ENCODE peak calls at places on chromosomes 3 and 15, in five cellular contexts. One of them, this sample, is unnamed.

GRCh38 chr15:56964182-56964581 is 45.7 kb downstream of the TCF12 start:
- DNase-seq in CD4-positive, alpha-beta T cell: no peak
- DNase-seq in NCI-H1105 treated with DMSO at 0.1 percent for 48 hours: no peak
- DNase-seq in activated gamma-delta T cell treated with Interleukin-2 at 50 U/mL for 16 hours: no peak
- DNase-seq in HuH-7: no peak
- DNase-seq in this sample: no peak

GRCh38 chr3:60430208-60430607 is 821.0 kb downstream of the FHIT start:
- DNase-seq in NCI-H1105 treated with DMSO at 0.1 percent for 48 hours: no peak
- DNase-seq in CD4-positive, alpha-beta T cell: no peak
- DNase-seq in HuH-7: no peak
- DNase-seq in activated gamma-delta T cell treated with Interleukin-2 at 50 U/mL for 16 hours: no peak
- DNase-seq in this sample: no peak

GRCh38 chr3:171829841-171830559 is 13.1 kb upstream of the TMEM212 start:
- DNase-seq in activated gamma-delta T cell treated with Interleukin-2 at 50 U/mL for 16 hours: no peak
- DNase-seq in HuH-7: peak
- DNase-seq in CD4-positive, alpha-beta T cell: no peak
- DNase-seq in NCI-H1105 treated with DMSO at 0.1 percent for 48 hours: peak
- DNase-seq in this sample: peak

GRCh38 chr3:123246846-123247245 is 45.1 kb downstream of the SEC22A start:
- DNase-seq in CD4-positive, alpha-beta T cell: no peak
- DNase-seq in NCI-H1105 treated with DMSO at 0.1 percent for 48 hours: no peak
- DNase-seq in HuH-7: no peak
- DNase-seq in activated gamma-delta T cell treated with Interleukin-2 at 50 U/mL for 16 hours: no peak
- DNase-seq in this sample: no peak

GRCh38 chr15:85380860-85381535 is 595 bp downstream of the AKAP13 start:
- DNase-seq in HuH-7: peak
- DNase-seq in CD4-positive, alpha-beta T cell: peak
- DNase-seq in NCI-H1105 treated with DMSO at 0.1 percent for 48 hours: no peak
- DNase-seq in activated gamma-delta T cell treated with Interleukin-2 at 50 U/mL for 16 hours: peak
- DNase-seq in this sample: peak

GRCh38 chr3:192372627-192373026 is 354.7 kb downstream of the FGF12 start:
- DNase-seq in CD4-positive, alpha-beta T cell: no peak
- DNase-seq in activated gamma-delta T cell treated with Interleukin-2 at 50 U/mL for 16 hours: no peak
- DNase-seq in HuH-7: no peak
- DNase-seq in NCI-H1105 treated with DMSO at 0.1 percent for 48 hours: peak
- DNase-seq in this sample: no peak

GRCh38 chr3:38634133-38634532 is 15.4 kb downstream of the SCN5A start:
- DNase-seq in NCI-H1105 treated with DMSO at 0.1 percent for 48 hours: no peak
- DNase-seq in CD4-positive, alpha-beta T cell: no peak
- DNase-seq in HuH-7: no peak
- DNase-seq in activated gamma-delta T cell treated with Interleukin-2 at 50 U/mL for 16 hours: no peak
- DNase-seq in this sample: no peak

GRCh38 chr3:47527952-47528718 is 14.6 kb upstream of the ELP6 start:
- DNase-seq in HuH-7: no peak
- DNase-seq in NCI-H1105 treated with DMSO at 0.1 percent for 48 hours: no peak
- DNase-seq in activated gamma-delta T cell treated with Interleukin-2 at 50 U/mL for 16 hours: no peak
- DNase-seq in CD4-positive, alpha-beta T cell: no peak
- DNase-seq in this sample: peak

GRCh38 chr3:112817271-112817670 is 29.4 kb downstream of the CD200R1L start:
- DNase-seq in NCI-H1105 treated with DMSO at 0.1 percent for 48 hours: no peak
- DNase-seq in activated gamma-delta T cell treated with Interleukin-2 at 50 U/mL for 16 hours: no peak
- DNase-seq in CD4-positive, alpha-beta T cell: no peak
- DNase-seq in HuH-7: no peak
- DNase-seq in this sample: no peak

GRCh38 chr3:193665370-193665989 is 72.5 kb downstream of the OPA1 start:
- DNase-seq in activated gamma-delta T cell treated with Interleukin-2 at 50 U/mL for 16 hours: no peak
- DNase-seq in CD4-positive, alpha-beta T cell: no peak
- DNase-seq in NCI-H1105 treated with DMSO at 0.1 percent for 48 hours: peak
- DNase-seq in HuH-7: no peak
- DNase-seq in this sample: peak

GRCh38 chr15:74240002-74240568 is 4.0 kb downstream of the CCDC33 start:
- DNase-seq in activated gamma-delta T cell treated with Interleukin-2 at 50 U/mL for 16 hours: no peak
- DNase-seq in HuH-7: no peak
- DNase-seq in CD4-positive, alpha-beta T cell: no peak
- DNase-seq in NCI-H1105 treated with DMSO at 0.1 percent for 48 hours: peak
- DNase-seq in this sample: peak

GRCh38 chr3:126858887-126859286 is 124.0 kb upstream of the PLXNA1 start:
- DNase-seq in HuH-7: no peak
- DNase-seq in NCI-H1105 treated with DMSO at 0.1 percent for 48 hours: no peak
- DNase-seq in activated gamma-delta T cell treated with Interleukin-2 at 50 U/mL for 16 hours: no peak
- DNase-seq in CD4-positive, alpha-beta T cell: no peak
- DNase-seq in this sample: no peak

GRCh38 chr3:25663324-25664065 is 1.2 kb downstream of the TOP2B start:
- DNase-seq in activated gamma-delta T cell treated with Interleukin-2 at 50 U/mL for 16 hours: peak
- DNase-seq in HuH-7: peak
- DNase-seq in NCI-H1105 treated with DMSO at 0.1 percent for 48 hours: peak
- DNase-seq in CD4-positive, alpha-beta T cell: no peak
- DNase-seq in this sample: no peak

GRCh38 chr15:42528970-42529369 is 19.6 kb downstream of the LRRC57 start:
- DNase-seq in NCI-H1105 treated with DMSO at 0.1 percent for 48 hours: no peak
- DNase-seq in HuH-7: no peak
- DNase-seq in CD4-positive, alpha-beta T cell: no peak
- DNase-seq in activated gamma-delta T cell treated with Interleukin-2 at 50 U/mL for 16 hours: no peak
- DNase-seq in this sample: no peak

GRCh38 chr3:101149707-101150106 is 156.5 kb upstream of the ABI3BP start:
- DNase-seq in NCI-H1105 treated with DMSO at 0.1 percent for 48 hours: no peak
- DNase-seq in HuH-7: no peak
- DNase-seq in CD4-positive, alpha-beta T cell: no peak
- DNase-seq in activated gamma-delta T cell treated with Interleukin-2 at 50 U/mL for 16 hours: no peak
- DNase-seq in this sample: no peak

GRCh38 chr3:51471775-51472652 is 27.8 kb downstream of the DCAF1 start:
- DNase-seq in HuH-7: no peak
- DNase-seq in CD4-positive, alpha-beta T cell: no peak
- DNase-seq in activated gamma-delta T cell treated with Interleukin-2 at 50 U/mL for 16 hours: no peak
- DNase-seq in NCI-H1105 treated with DMSO at 0.1 percent for 48 hours: no peak
- DNase-seq in this sample: no peak

GRCh38 chr3:197181751-197182150 is 116.7 kb downstream of the DLG1 start:
- DNase-seq in CD4-positive, alpha-beta T cell: no peak
- DNase-seq in NCI-H1105 treated with DMSO at 0.1 percent for 48 hours: no peak
- DNase-seq in activated gamma-delta T cell treated with Interleukin-2 at 50 U/mL for 16 hours: no peak
- DNase-seq in HuH-7: peak
- DNase-seq in this sample: no peak

GRCh38 chr3:160709477-160710182 is 32.7 kb downstream of the ARL14 start:
- DNase-seq in NCI-H1105 treated with DMSO at 0.1 percent for 48 hours: no peak
- DNase-seq in activated gamma-delta T cell treated with Interleukin-2 at 50 U/mL for 16 hours: no peak
- DNase-seq in HuH-7: no peak
- DNase-seq in CD4-positive, alpha-beta T cell: no peak
- DNase-seq in this sample: no peak

GRCh38 chr3:165444745-165445144 is 248.6 kb upstream of the SLITRK3 start:
- DNase-seq in NCI-H1105 treated with DMSO at 0.1 percent for 48 hours: no peak
- DNase-seq in HuH-7: no peak
- DNase-seq in activated gamma-delta T cell treated with Interleukin-2 at 50 U/mL for 16 hours: no peak
- DNase-seq in CD4-positive, alpha-beta T cell: no peak
- DNase-seq in this sample: no peak

GRCh38 chr15:86183765-86184491 is 104.3 kb downstream of the AGBL1 start:
- DNase-seq in NCI-H1105 treated with DMSO at 0.1 percent for 48 hours: no peak
- DNase-seq in CD4-positive, alpha-beta T cell: no peak
- DNase-seq in activated gamma-delta T cell treated with Interleukin-2 at 50 U/mL for 16 hours: no peak
- DNase-seq in HuH-7: no peak
- DNase-seq in this sample: no peak

GRCh38 chr15:101092186-101092866 is 159.5 kb downstream of the CHSY1 start:
- DNase-seq in HuH-7: no peak
- DNase-seq in activated gamma-delta T cell treated with Interleukin-2 at 50 U/mL for 16 hours: no peak
- DNase-seq in NCI-H1105 treated with DMSO at 0.1 percent for 48 hours: no peak
- DNase-seq in CD4-positive, alpha-beta T cell: no peak
- DNase-seq in this sample: no peak

GRCh38 chr15:72907733-72908132 is 124.2 kb upstream of the ADPGK start:
- DNase-seq in activated gamma-delta T cell treated with Interleukin-2 at 50 U/mL for 16 hours: no peak
- DNase-seq in HuH-7: no peak
- DNase-seq in CD4-positive, alpha-beta T cell: no peak
- DNase-seq in NCI-H1105 treated with DMSO at 0.1 percent for 48 hours: peak
- DNase-seq in this sample: no peak

GRCh38 chr3:146682176-146682575 is 77.0 kb upstream of the PLSCR5 start:
- DNase-seq in CD4-positive, alpha-beta T cell: no peak
- DNase-seq in activated gamma-delta T cell treated with Interleukin-2 at 50 U/mL for 16 hours: no peak
- DNase-seq in NCI-H1105 treated with DMSO at 0.1 percent for 48 hours: peak
- DNase-seq in HuH-7: no peak
- DNase-seq in this sample: peak

This sample was measured in T47D.